ENCODE peak calls at places on chromosome 16, in five cellular contexts. O is ACHN, I is GM23338, N is amniotic stem cell, J is T-helper 1 cell. Q is an unnamed sample.

GRCh38 chr16:29903579-29903978 is 3.3 kb downstream of the ASPHD1 start:
- DNase-seq in O (no peak), I (no peak), N (no peak), J (no peak), Q (no peak)

GRCh38 chr16:59397638-59398037 is 663.5 kb upstream of the GOT2 start:
- DNase-seq in N (no peak), I (no peak), J (no peak), O (no peak), Q (no peak)

GRCh38 chr16:84928679-84929420 is 82.5 kb downstream of the ZDHHC7 start:
- DNase-seq in J (no peak), O (no peak), I (no peak), N (no peak), Q (no peak)

GRCh38 chr16:2937170-2937569 is 25.4 kb downstream of the FLYWCH1 start:
- DNase-seq in O (no peak), J (no peak), I (no peak), N (no peak), Q (no peak)

GRCh38 chr16:77059441-77059840 is 131.5 kb upstream of the MON1B start:
- DNase-seq in J (no peak), O (no peak), I (no peak), N (no peak), Q (peak)

GRCh38 chr16:87318158-87318644 is 1.0 kb upstream of the C16orf95 start:
- DNase-seq in O (peak), N (no peak), I (no peak), J (no peak), Q (peak)

GRCh38 chr16:27991876-27992275 is 71.6 kb downstream of the GSG1L start:
- DNase-seq in I (no peak), O (no peak), J (no peak), N (no peak), Q (no peak)

GRCh38 chr16:12311887-12312286 is 335.4 kb downstream of the SNX29 start:
- DNase-seq in N (no peak), O (no peak), J (no peak), I (peak), Q (peak)

GRCh38 chr16:79754081-79754872 is 153.7 kb upstream of the MAF start:
- DNase-seq in J (no peak), O (no peak), I (no peak), N (no peak), Q (no peak)

GRCh38 chr16:1929105-1929504 is 10.9 kb upstream of the HS3ST6 start:
- DNase-seq in J (no peak), O (peak), N (no peak), I (peak), Q (peak)

GRCh38 chr16:86753399-86753798 is 175.1 kb downstream of the FOXL1 start:
- DNase-seq in J (no peak), N (no peak), O (no peak), I (no peak), Q (no peak)

GRCh38 chr16:50360779-50361178 is 8.0 kb downstream of the BRD7 start:
- DNase-seq in J (no peak), O (peak), I (no peak), N (no peak), Q (no peak)

GRCh38 chr16:73125860-73126259 is 77.9 kb upstream of the ZFHX3 start:
- DNase-seq in N (no peak), I (no peak), O (no peak), J (no peak), Q (no peak)

GRCh38 chr16:83744521-83744981 is 63.2 kb upstream of the HSBP1 start:
- DNase-seq in J (no peak), N (no peak), O (peak), I (no peak), Q (peak)

Q was measured in left kidney.